ENCODE peak calls at places on chromosomes 5 and 9, in four cellular contexts. A is transverse colon, Z is BE2C, N is heart right ventricle. W is an unnamed sample.

GRCh38 chr9:83238871-83239624 is 176.1 kb upstream of the RASEF start:
- DNase-seq in A (peak; percentile 11), Z (peak; percentile 46), N (no peak), W (no peak)

GRCh38 chr9:83441390-83441789 is 96.8 kb downstream of the FRMD3 start:
- DNase-seq in A (no peak), Z (peak; percentile 58), N (no peak), W (no peak)

GRCh38 chr9:99406939-99407338 is 184.9 kb downstream of the SEC61B start:
- DNase-seq in A (no peak), Z (no peak), N (no peak), W (no peak)

GRCh38 chr9:83154821-83155220 is 91.9 kb upstream of the RASEF start:
- DNase-seq in A (no peak), Z (no peak), N (no peak), W (no peak)

GRCh38 chr5:149166591-149167100 is 25.4 kb downstream of the ABLIM3 start:
- DNase-seq in A (no peak), Z (no peak), N (no peak), W (no peak)

GRCh38 chr5:168342985-168343384 is 51.5 kb downstream of the WWC1 start:
- DNase-seq in A (no peak), Z (no peak), N (no peak), W (no peak)

GRCh38 chr9:33234511-33235467 is 5.2 kb upstream of the SPINK4 start:
- DNase-seq in A (no peak), Z (no peak), N (no peak), W (peak; percentile 23)

GRCh38 chr9:117400131-117400530 is 14.7 kb downstream of the ASTN2 start:
- DNase-seq in A (no peak), Z (peak; percentile 76), N (no peak), W (no peak)

GRCh38 chr9:114016629-114017423 is 61.3 kb downstream of the AMBP start:
- DNase-seq in A (no peak), Z (peak; percentile 1), N (no peak), W (peak; percentile 10)

GRCh38 chr9:5186416-5187169 is 1.2 kb upstream of the INSL6 start:
- DNase-seq in A (peak; percentile 46), Z (peak; percentile 39), N (no peak), W (peak; percentile 44)

GRCh38 chr9:37374892-37375291 is 47.6 kb upstream of the GRHPR start:
- DNase-seq in A (no peak), Z (no peak), N (no peak), W (peak; percentile 86)

GRCh38 chr5:91668261-91668660 is 285.1 kb upstream of the ARRDC3 start:
- DNase-seq in A (no peak), Z (no peak), N (no peak), W (no peak)

GRCh38 chr5:158751961-158752655 is 347.6 kb downstream of the EBF1 start:
- DNase-seq in A (no peak), Z (no peak), N (no peak), W (no peak)

GRCh38 chr9:137053944-137054931 is at the start of gene ENTPD2:
- DNase-seq in A (peak; percentile 87), Z (no peak), N (peak; percentile 40), W (peak; percentile 49)

GRCh38 chr9:37209431-37210386 is 89.3 kb downstream of the ZCCHC7 start:
- DNase-seq in A (no peak), Z (peak; percentile 26), N (no peak), W (no peak)

GRCh38 chr5:28958581-28958980 is 1920.2 kb upstream of the CDH9 start:
- DNase-seq in A (no peak), Z (no peak), N (no peak), W (no peak)

GRCh38 chr9:92608221-92609141 is 61.5 kb downstream of the IPPK start:
- DNase-seq in A (no peak), Z (no peak), N (peak; percentile 70), W (no peak)

GRCh38 chr5:14143843-14144585 is 872 bp downstream of the TRIO start:
- DNase-seq in A (peak; percentile 51), Z (peak; percentile 41), N (peak; percentile 55), W (peak; percentile 39)

GRCh38 chr5:143233020-143233419 is 170.5 kb downstream of the NR3C1 start:
- DNase-seq in A (no peak), Z (no peak), N (no peak), W (no peak)

GRCh38 chr5:146877178-146877681 is 1.3 kb downstream of the PPP2R2B start:
- DNase-seq in A (no peak), Z (no peak), N (no peak), W (no peak)

GRCh38 chr5:83378624-83379259 is 92.8 kb upstream of the VCAN start:
- DNase-seq in A (no peak), Z (no peak), N (no peak), W (no peak)

GRCh38 chr9:21395778-21396717 is 10.8 kb upstream of the IFNA2 start:
- DNase-seq in A (peak; percentile 48), Z (peak; percentile 70), N (peak; percentile 57), W (peak; percentile 53)

GRCh38 chr5:126754609-126755008 is 22.3 kb upstream of the LMNB1 start:
- DNase-seq in A (no peak), Z (no peak), N (no peak), W (no peak)

GRCh38 chr5:145780961-145781360 is 54.2 kb downstream of the PRELID2 start:
- DNase-seq in A (no peak), Z (no peak), N (no peak), W (no peak)

GRCh38 chr5:147361441-147362175 is 126.8 kb downstream of the STK32A start:
- DNase-seq in A (no peak), Z (no peak), N (no peak), W (no peak)

DNA sequence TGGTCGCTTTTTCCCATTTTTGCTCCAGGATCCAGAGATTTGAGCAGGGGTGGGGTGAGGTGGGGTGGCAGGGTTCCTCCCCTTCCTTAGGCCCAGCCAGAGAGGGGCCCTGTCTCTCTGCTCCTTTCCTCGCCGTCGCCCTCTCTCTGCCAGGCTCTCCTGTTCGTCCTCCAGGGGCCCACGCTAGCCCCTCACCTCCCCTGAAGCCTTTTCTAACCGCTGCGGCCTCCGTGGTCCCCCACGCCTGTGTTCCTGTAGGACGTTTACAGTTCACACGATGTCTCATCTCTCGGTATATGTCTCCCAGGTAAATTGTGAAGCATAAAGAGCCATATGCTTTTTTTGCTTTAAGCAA is 49.9 kb upstream of the ZNF366 start:
- DNase-seq in A (no peak), Z (no peak), N (peak; percentile 17), W (no peak)
- TF ChIP-seq CTCF in A (no peak), Z (no peak), N (no peak), W (no peak)

DNA sequence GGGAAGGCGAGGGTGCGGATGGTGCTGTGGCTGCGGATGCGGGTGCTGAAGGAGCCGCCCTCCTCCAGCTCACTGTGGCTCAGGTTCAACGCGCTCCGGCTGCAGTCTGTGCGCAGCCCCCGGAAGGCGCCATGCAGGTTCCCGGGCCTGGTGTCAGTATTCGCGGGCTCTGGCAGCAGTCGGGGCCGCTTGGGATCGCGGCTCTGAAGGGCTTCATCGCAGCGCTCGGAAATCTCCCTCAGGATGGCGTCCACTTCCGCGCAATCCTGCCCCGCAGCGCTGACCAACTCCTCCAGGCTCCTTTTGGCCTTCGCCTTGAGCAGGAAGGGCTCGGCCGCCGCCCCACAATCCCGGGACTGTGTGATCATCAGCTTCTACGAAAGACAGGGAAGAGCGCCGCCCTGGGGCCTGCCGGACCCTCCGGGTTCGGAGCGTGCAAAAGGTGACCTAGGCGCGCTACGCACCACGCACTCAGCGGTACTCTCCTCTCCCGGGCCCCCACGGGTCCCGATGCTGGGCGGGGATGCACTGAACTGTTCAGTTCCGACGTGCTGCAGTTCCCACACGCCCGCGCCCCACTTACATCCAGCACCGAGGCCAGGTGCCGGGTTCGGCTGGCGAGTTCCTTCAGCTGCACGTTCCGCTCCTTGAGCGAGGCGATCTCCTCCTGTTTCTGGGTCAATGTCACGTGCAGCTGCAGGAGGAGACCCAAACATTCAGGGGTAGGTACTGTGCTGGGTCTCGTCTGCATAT is 6.5 kb downstream of the MCIDAS start:
- DNase-seq in A (peak; percentile 65), Z (no peak), N (no peak), W (peak; percentile 52)
- H3K4me3 ChIP-seq in A (peak overlapping the region; percentile 29), Z (peak overlapping the region; percentile 43), N (no peak overlapping the region), W (peak overlapping the region; percentile 24)

GRCh38 chr5:17185776-17186175 is 31.7 kb upstream of the BASP1 start:
- DNase-seq in A (peak; percentile 27), Z (no peak), N (no peak), W (no peak)

GRCh38 chr5:17186271-17186670 is 31.2 kb upstream of the BASP1 start:
- DNase-seq in A (no peak), Z (no peak), N (no peak), W (no peak)

GRCh38 chr5:17187401-17187800 is 30.0 kb upstream of the BASP1 start:
- DNase-seq in A (no peak), Z (no peak), N (no peak), W (no peak)

GRCh38 chr5:17184596-17184995 is 32.8 kb upstream of the BASP1 start:
- DNase-seq in A (no peak), Z (no peak), N (no peak), W (no peak)

DNA sequence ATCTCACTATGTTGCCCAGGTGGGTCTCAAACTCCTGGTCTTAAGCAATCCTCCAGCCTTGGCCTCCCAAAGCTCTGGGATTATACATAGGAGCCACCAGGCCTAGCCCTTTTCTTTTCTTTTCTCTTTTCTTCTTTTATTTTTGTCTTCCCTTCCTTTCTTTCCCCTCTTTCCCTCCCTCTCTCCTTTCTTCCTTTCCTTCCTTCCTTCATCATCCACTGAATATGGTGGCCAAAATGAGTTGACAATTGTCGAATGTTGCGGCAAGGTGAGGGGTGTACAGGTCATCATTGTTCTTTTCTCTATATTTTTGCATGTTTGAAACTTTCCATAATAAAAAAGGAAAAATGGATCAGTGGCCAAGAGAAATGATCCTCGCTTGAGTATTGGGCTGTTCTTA is 32.1 kb upstream of the BASP1 start:
- DNase-seq in A (no peak), Z (no peak), N (no peak), W (no peak)
- H3K4me1 ChIP-seq in A (no peaks in the 10 kb centered on the region), Z (no peaks in the 10 kb centered on the region), N (peaks cover 9% of the 10 kb centered on the region), W (no peaks in the 10 kb centered on the region)

GRCh38 chr9:1013018-1013417 is 36.6 kb downstream of the DMRT3 start:
- DNase-seq in A (no peak), Z (no peak), N (no peak), W (no peak)

GRCh38 chr9:1024112-1024511 is 26.0 kb upstream of the DMRT2 start:
- DNase-seq in A (no peak), Z (no peak), N (no peak), W (no peak)

GRCh38 chr9:1018121-1018520 is 32.0 kb upstream of the DMRT2 start:
- DNase-seq in A (peak; percentile 41), Z (no peak), N (no peak), W (no peak)
- TF ChIP-seq CTCF in A (peak; percentile 16), Z (no peak), N (peak; percentile 30), W (peak; percentile 17)

DNA sequence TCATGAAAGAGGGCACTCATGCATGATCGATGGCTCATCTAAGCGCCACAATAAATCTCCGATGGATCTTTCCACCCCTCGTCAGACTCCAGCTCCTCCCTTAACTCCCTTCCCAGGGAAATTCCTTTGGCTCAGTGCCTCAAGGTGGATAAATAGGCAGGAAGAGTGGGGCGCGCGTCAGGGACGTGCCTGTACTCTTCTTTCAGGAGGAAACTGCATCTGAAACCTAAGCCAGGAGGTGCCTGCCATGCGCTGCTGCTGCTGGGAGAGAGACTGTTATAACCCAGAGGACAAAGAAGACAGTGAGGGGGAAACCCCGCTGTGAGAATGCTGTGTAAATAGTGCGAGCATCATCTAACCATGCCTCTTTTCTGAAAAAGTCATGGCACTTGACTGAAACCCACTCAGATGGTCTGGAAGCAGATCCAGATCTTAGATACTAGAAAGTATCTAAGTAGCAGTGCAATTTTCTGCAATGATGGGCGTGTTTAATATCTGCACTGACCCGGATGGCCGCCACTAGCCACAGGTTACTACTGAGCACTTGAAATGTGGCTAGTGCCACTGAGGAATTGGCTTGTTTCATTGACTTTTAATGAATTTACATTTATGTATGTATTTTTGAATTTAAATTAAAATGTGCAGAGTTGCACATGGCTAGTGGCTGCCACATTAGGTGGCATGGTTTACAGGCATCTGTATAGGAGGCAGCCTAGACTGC is 120.3 kb upstream of the BASP1 start:
- DNase-seq in A (no peak), Z (no peak), N (no peak), W (no peak)
- H3K4me3 ChIP-seq in A (no peak overlapping the region), Z (no peak overlapping the region), N (no peak overlapping the region), W (no peak overlapping the region)